ENCODE peak calls at places on chromosome 15, in seven cellular contexts. M is lower leg skin, J is pancreas, U is breast epithelium, A is SK-N-SH, T is osteocyte, L is AG09319. F is an unnamed sample.

GRCh38 chr15:34514251-34514760 is 69.1 kb downstream of the GOLGA8B start:
- DNase-seq in M (no peak), J (peak), U (no peak), A (peak), T (no peak), L (no peak), F (no peak)

GRCh38 chr15:89377042-89377841 is 42.6 kb upstream of the POLG start:
- DNase-seq in M (no peak), J (no peak), U (no peak), A (no peak), T (no peak), L (no peak), F (no peak)

GRCh38 chr15:91849749-91850161 is 3.8 kb upstream of the SLCO3A1 start:
- DNase-seq in M (no peak), J (no peak), U (no peak), A (peak), T (peak), L (peak), F (no peak)

GRCh38 chr15:74776851-74777768 is 4.8 kb upstream of the CSK start:
- DNase-seq in M (no peak), J (no peak), U (no peak), A (peak), T (no peak), L (no peak), F (no peak)

GRCh38 chr15:57216288-57216687 is 160.0 kb upstream of the CGNL1 start:
- DNase-seq in M (no peak), J (no peak), U (no peak), A (no peak), T (no peak), L (no peak), F (no peak)

GRCh38 chr15:92655178-92655995 is at the start of gene FAM174B:
- DNase-seq in M (peak), J (peak), U (no peak), A (peak), T (peak), L (no peak), F (peak)

GRCh38 chr15:93929375-93930094 is 301.8 kb upstream of the MCTP2 start:
- DNase-seq in M (peak), J (no peak), U (no peak), A (no peak), T (no peak), L (peak), F (no peak)

GRCh38 chr15:78996876-78997275 is 52.0 kb upstream of the CTSH start:
- DNase-seq in M (no peak), J (no peak), U (no peak), A (no peak), T (no peak), L (no peak), F (no peak)

GRCh38 chr15:62454567-62455172 is 289.6 kb upstream of the C2CD4B start:
- DNase-seq in M (no peak), J (no peak), U (no peak), A (no peak), T (no peak), L (no peak), F (no peak)

GRCh38 chr15:93703092-93703785 is 528.1 kb upstream of the MCTP2 start:
- DNase-seq in M (no peak), J (no peak), U (no peak), A (peak), T (no peak), L (no peak), F (no peak)

DNA sequence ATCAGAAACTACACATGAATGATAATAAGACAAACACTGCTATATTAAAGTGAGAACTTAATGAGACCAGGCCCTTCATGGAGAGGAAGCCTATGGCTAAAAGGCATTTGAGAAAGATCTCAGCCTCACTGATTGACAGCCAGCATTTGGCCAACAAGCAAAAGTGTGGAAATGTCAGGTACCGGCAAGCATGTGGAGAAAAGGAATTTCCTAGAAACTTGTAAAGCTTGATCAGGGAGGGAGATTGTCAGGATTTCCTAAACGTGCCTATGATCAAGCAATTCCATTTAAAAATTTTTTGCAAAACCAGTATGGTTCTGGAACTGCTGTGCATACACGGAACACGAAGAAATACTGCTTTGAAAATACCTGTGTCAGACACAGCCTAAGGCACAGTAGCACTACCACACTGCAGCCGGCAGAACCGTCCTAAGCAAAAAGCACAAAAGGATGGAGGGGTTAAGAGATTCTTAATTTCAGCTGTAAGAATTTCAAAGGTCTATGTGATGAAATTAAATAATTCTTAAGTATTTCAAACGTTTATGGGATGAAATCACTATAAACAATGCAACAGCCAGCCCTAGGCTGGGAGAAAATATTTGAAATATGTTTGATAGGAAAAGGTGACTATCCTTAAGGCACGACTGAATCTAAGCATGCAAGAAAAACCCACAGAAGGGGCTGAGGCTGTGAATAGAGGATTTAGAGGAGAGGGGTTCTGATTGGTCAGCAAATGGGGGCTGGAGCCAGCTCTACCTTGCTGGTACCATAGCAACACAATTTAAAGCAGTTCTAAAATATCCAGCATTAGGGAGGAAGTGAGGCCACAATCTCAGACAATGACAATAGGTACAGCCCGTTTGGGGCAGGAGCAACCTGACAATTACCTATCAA is 220.6 kb upstream of the ATP10A start:
- DNase-seq in M (no peak), J (no peak), U (no peak), A (no peak), T (no peak), L (no peak), F (no peak)
- TF ChIP-seq CTCF in M (no peak), J (no peak), U (no peak), A (no peak), T (no peak), L (no peak), F (no peak)

GRCh38 chr15:70427120-70427519 is 329.4 kb upstream of the TLE3 start:
- DNase-seq in M (no peak), J (no peak), U (peak), A (no peak), T (no peak), L (no peak), F (no peak)
- TF ChIP-seq CTCF in M (no peak), J (no peak), U (peak), A (peak), T (no peak), L (no peak), F (peak)

DNA sequence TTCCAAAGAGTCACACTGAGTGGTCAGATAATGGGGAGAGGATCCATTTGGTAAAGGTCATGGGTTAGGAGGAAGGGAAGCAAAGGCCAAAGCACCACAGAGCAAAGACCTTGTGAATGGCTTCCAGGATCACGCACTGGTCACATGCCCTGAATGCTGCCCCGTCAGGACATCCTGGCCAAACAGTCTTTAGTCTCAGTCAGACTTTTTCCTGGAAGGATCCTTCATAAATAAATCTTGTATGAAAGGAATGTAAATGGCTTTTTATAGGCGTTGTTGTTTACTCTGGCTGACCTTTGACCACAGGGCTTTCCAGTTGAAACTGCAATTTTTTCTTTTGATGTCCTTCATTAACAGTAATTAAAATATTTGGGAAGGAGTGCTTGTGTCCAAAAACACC is 48.3 kb downstream of the CHAC1 start:
- DNase-seq in M (no peak), J (no peak), U (no peak), A (no peak), T (no peak), L (no peak), F (no peak)
- TF ChIP-seq CTCF in M (no peak), J (no peak), U (no peak), A (no peak), T (no peak), L (no peak), F (no peak)

GRCh38 chr15:23033979-23034378 is 5.4 kb downstream of the TUBGCP5 start:
- DNase-seq in M (no peak), J (no peak), U (no peak), A (no peak), T (no peak), L (no peak), F (no peak)

GRCh38 chr15:23039917-23040281 is 530 bp upstream of the TUBGCP5 start:
- DNase-seq in M (no peak), J (no peak), U (no peak), A (no peak), T (peak), L (no peak), F (no peak)

GRCh38 chr15:23039151-23039916 is at the start of gene TUBGCP5:
- DNase-seq in M (peak), J (peak), U (peak), A (peak), T (peak), L (peak), F (peak)

GRCh38 chr15:23038741-23039150 is 623 bp downstream of the TUBGCP5 start:
- DNase-seq in M (no peak), J (no peak), U (no peak), A (no peak), T (peak), L (no peak), F (no peak)

GRCh38 chr15:23035964-23036566 is 3.3 kb downstream of the TUBGCP5 start:
- DNase-seq in M (peak), J (peak), U (no peak), A (peak), T (peak), L (no peak), F (no peak)
- TF ChIP-seq CTCF in M (no peak), J (peak), U (peak), A (peak), T (peak), L (peak), F (peak)

GRCh38 chr15:66594836-66595235 is 29.0 kb upstream of the LCTL start:
- DNase-seq in M (no peak), J (no peak), U (no peak), A (peak), T (no peak), L (no peak), F (no peak)

GRCh38 chr15:66598095-66598815 is 32.5 kb upstream of the LCTL start:
- DNase-seq in M (no peak), J (no peak), U (no peak), A (no peak), T (no peak), L (no peak), F (no peak)

GRCh38 chr15:66595332-66595731 is 29.5 kb upstream of the LCTL start:
- DNase-seq in M (no peak), J (no peak), U (no peak), A (no peak), T (no peak), L (no peak), F (no peak)

GRCh38 chr15:66594344-66594743 is 28.5 kb upstream of the LCTL start:
- DNase-seq in M (no peak), J (no peak), U (no peak), A (no peak), T (no peak), L (no peak), F (no peak)

DNA sequence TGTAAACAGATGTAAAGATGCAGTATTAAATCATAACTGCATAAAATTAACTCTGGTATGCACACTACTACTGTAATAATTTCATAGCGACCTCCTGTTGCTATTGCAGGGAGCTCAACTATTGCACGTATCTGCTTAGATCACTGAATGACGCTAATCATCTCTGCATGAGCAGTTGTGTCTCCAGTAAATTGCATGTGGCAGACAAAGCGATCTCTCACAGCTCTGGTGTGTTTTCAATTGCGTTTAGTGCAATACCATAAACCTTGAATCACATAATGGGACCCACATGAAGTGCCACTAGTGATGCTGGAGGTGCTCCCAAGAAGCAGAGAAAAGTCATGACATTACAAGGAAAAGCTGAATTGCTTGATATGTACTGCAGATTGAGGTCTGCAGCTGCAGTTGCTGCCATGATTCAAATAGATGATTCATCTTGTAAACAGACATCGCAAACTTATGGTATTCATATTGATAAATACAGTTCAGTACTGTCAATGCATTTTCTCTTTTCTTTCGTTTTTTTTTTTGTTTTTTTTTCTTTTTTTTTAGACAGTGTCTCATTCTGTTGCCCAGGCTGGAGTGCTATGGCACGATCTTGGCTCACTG is 30.2 kb upstream of the LCTL start:
- DNase-seq in M (no peak), J (no peak), U (no peak), A (no peak), T (no peak), L (no peak), F (no peak)
- TF ChIP-seq CTCF in M (no peak), J (no peak), U (no peak), A (no peak), T (no peak), L (no peak), F (no peak)

DNA sequence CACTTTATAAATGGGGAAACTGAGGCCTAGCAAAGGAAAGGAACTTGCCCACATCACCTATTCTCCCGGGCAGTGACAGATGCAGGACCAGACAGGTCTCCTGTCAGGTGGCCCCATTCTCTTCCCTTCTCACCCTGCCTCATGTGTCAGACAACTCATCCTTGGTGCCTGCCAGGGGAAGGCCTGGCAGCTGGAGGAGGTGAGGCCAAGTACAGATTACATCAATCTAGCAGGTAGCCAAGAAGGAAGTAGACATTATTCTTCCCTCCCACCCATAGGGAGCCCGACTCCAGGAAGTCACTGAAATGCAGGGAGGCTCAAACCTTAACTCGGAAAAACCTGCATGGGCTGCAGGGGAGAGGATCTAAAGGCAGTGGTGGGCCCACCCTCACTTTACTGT is 39.6 kb downstream of the DAPK2 start:
- DNase-seq in M (no peak), J (no peak), U (no peak), A (no peak), T (no peak), L (no peak), F (no peak)
- TF ChIP-seq CTCF in M (no peak), J (no peak), U (no peak), A (no peak), T (no peak), L (no peak), F (no peak)

DNA sequence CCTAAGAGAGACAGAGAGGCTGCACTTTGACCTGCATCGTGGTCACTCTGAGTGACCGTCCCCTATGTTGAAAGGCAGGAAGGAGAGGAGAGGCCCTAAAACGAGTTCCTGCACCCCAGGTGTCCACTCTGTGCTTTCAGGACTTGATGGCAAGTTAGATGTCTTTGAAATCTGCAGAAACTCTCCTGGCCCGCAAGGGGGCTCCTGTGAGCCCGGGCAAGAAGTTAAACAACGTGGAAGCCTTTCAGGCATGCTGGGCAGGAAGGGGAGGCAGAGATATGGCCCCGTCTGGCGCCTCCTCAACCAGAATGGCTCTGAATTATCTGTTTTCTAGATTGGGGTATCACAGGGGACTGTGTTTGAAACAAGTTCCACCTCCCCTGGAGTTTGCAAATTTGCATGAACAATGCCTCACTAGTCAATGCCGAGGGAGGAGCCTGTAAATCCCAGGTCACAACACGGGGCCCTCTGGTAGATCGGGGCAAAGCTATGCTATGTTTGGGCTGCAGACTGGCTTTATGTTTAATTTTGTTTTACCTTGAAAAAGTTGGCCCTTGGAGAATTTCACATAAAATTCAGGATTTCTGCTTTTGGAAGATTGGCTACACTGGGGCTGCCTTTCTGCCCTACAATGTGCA is 9.8 kb downstream of the CTXND1 start:
- DNase-seq in M (peak), J (no peak), U (no peak), A (peak), T (no peak), L (no peak), F (peak)
- TF ChIP-seq CTCF in M (no peak), J (peak), U (no peak), A (peak), T (peak), L (peak), F (peak)

DNA sequence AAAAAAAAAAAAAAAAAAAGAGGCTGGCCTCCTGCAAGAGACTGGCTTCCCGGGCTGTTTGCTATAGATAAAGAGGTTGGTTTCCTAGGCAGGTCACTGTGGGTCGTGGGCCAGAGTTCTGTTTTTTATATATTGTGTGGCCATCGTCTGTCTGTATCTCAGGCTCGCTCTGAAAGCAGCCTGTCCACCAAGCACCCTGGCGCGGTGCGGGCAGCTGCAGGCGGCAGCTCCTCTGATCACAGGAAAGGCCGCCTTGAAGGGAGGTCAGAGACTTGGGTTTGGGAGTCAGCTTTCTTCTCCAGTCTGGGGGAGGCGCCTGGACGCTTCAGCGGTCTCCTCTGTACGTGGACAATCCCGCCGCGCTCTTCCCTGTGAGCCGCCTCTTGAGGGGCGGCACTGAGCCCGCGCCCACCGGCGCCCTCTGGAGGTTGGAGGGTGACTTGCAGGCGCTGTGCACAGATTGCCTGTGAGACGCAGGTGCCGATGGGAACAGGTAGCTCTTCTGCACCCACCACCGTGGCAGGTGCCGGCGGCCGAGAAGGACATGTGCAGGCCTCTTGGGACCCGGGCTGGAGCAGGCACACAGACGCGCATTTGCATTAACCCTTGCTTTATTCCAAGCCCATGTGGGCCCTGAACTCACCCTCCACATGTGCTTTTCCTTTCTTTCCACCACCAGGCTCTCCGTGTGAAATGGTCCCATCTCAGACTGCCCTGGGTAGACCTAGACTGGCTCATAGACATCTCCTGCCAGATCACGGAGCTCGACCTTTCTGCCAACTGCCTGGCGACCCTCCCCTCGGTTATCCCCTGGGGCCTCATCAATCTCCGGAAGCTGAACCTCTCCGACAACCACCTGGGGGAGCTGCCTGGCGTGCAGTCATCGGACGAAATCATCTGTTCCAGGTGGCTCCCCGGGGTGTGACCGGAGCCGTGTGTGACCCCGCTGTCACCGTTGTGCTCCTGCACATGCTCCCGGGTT is 89.3 kb downstream of the LRRK1 start:
- DNase-seq in M (peak), J (peak), U (peak), A (peak), T (peak), L (no peak), F (peak)
- TF ChIP-seq CTCF in M (peak), J (peak), U (peak), A (peak), T (peak), L (peak), F (peak)

GRCh38 chr15:77773003-77773402 is 140.3 kb upstream of the LINGO1 start:
- DNase-seq in M (no peak), J (no peak), U (no peak), A (no peak), T (no peak), L (no peak), F (no peak)
- TF ChIP-seq CTCF in M (no peak), J (no peak), U (no peak), A (no peak), T (no peak), L (no peak), F (no peak)

GRCh38 chr15:72340366-72340765 is 20.4 kb upstream of the CELF6 start:
- DNase-seq in M (no peak), J (no peak), U (no peak), A (no peak), T (peak), L (no peak), F (no peak)

GRCh38 chr15:72339777-72340177 is 19.8 kb upstream of the CELF6 start:
- DNase-seq in M (no peak), J (no peak), U (no peak), A (peak), T (no peak), L (peak), F (no peak)

GRCh38 chr15:72342385-72342784 is 22.4 kb upstream of the CELF6 start:
- DNase-seq in M (no peak), J (no peak), U (no peak), A (peak), T (peak), L (no peak), F (no peak)

GRCh38 chr15:72338617-72339321 is 18.8 kb upstream of the CELF6 start:
- DNase-seq in M (no peak), J (no peak), U (no peak), A (no peak), T (no peak), L (peak), F (no peak)

GRCh38 chr15:72341361-72341760 is 21.4 kb upstream of the CELF6 start:
- DNase-seq in M (no peak), J (no peak), U (no peak), A (peak), T (peak), L (no peak), F (no peak)
- TF ChIP-seq CTCF in M (no peak), J (no peak), U (no peak), A (peak), T (peak), L (no peak), F (peak)